ENCODE peak calls at places on chromosomes 2 and 18, in five cellular contexts. Q is PC-9, C is cardiac muscle cell, B is RWPE2, X is heart right ventricle. G is an unnamed sample.

GRCh38 chr2:130764035-130764820 is 8.9 kb downstream of the AMER3 start:
- DNase-seq in Q (no peak), C (no peak), B (no peak), X (no peak), G (no peak)

GRCh38 chr2:130373808-130374365 is 18.0 kb downstream of the PTPN18 start:
- DNase-seq in Q (no peak), C (no peak), B (no peak), X (no peak), G (no peak)

GRCh38 chr2:26683583-26683982 is 8.9 kb upstream of the KCNK3 start:
- DNase-seq in Q (no peak), C (no peak), B (peak; percentile 42), X (no peak), G (no peak)

GRCh38 chr2:85187069-85187468 is 53.9 kb downstream of the TCF7L1 start:
- DNase-seq in Q (no peak), C (no peak), B (no peak), X (no peak), G (no peak)

GRCh38 chr18:3245853-3246635 is 1.6 kb upstream of the MYL12A start:
- DNase-seq in Q (peak; percentile 79), C (peak; percentile 93), B (peak; percentile 84), X (peak; percentile 88), G (no peak)

GRCh38 chr2:160715428-160715827 is 221.8 kb upstream of the RBMS1 start:
- DNase-seq in Q (no peak), C (peak; percentile 44), B (no peak), X (no peak), G (no peak)

GRCh38 chr2:12318427-12319057 is 398.2 kb upstream of the TRIB2 start:
- DNase-seq in Q (peak; percentile 93), C (no peak), B (no peak), X (no peak), G (peak; percentile 96)

GRCh38 chr2:205868773-205869333 is 186.6 kb downstream of the NRP2 start:
- DNase-seq in Q (no peak), C (peak; percentile 83), B (no peak), X (no peak), G (no peak)

GRCh38 chr18:56407631-56408030 is 230.8 kb downstream of the TXNL1 start:
- DNase-seq in Q (no peak), C (no peak), B (no peak), X (no peak), G (no peak)
- H3K4me3 ChIP-seq in Q (no peak overlapping the region), C (no peak overlapping the region), B (no peak overlapping the region), X (no peak overlapping the region), G (no peak overlapping the region)

GRCh38 chr2:236858661-236859060 is 227.0 kb upstream of the COPS8 start:
- DNase-seq in Q (no peak), C (no peak), B (no peak), X (no peak), G (no peak)
- TF ChIP-seq CTCF in Q (no peak), C (no peak), B (no peak), X (no peak), G (no peak)

DNA sequence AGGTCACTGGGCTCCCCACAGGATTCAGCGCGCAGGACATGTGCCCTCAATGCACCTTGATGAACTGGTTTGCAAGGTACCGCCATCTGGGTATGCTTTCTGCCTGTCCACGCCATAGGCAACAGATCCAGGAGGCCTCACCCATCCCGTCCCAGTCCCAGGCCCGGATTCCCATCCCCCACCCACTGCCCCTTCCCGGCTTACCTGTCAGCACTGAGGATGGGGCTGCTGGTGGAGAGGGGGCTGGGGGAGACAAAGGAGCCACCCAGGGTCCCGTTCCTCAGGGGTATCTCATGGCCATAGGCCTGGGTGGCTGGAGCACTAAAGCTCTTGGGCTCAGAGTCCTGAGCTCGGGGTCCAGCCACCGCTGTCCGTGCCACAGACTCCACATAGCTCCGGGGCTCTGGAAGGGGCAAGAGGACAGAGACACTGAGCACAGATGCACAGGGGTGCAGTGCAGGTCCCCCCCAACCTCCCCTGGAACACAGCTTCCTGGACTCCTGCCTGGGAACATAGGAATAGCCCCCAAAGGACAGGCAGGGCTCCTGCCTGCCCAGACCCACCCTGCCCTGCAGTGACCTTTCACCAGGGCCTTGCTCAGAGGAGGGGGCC is 181.2 kb downstream of the TNS1 start:
- DNase-seq in Q (no peak), C (no peak), B (no peak), X (no peak), G (no peak)
- H3K36me3 ChIP-seq in Q (no peaks in the 10 kb centered on the region), C (peaks cover 9% of the 10 kb centered on the region), B (no peaks in the 10 kb centered on the region), X (peaks cover 88% of the 10 kb centered on the region), G (peaks cover 43% of the 10 kb centered on the region)

GRCh38 chr18:5175378-5175777 is 21.7 kb downstream of the AKAIN1 start:
- DNase-seq in Q (no peak), C (no peak), B (no peak), X (no peak), G (no peak)
- H3K4me3 ChIP-seq in Q (no peak overlapping the region), C (no peak overlapping the region), B (no peak overlapping the region), X (no peak overlapping the region), G (no peak overlapping the region)

GRCh38 chr2:98875746-98876145 is 60.3 kb downstream of the CRACDL start:
- DNase-seq in Q (no peak), C (no peak), B (no peak), X (no peak), G (no peak)

GRCh38 chr2:98875081-98875728 is 60.8 kb downstream of the CRACDL start:
- DNase-seq in Q (no peak), C (no peak), B (no peak), X (no peak), G (no peak)

GRCh38 chr2:98880266-98881152 is 55.5 kb downstream of the CRACDL start:
- DNase-seq in Q (no peak), C (no peak), B (no peak), X (no peak), G (no peak)

GRCh38 chr2:98874186-98874689 is 61.8 kb downstream of the CRACDL start:
- DNase-seq in Q (no peak), C (no peak), B (no peak), X (no peak), G (no peak)

GRCh38 chr2:98876741-98877140 is 59.3 kb downstream of the CRACDL start:
- DNase-seq in Q (no peak), C (no peak), B (no peak), X (no peak), G (no peak)
- TF ChIP-seq CTCF in Q (no peak), C (no peak), B (no peak), X (no peak), G (no peak)

GRCh38 chr2:32384529-32384928 is 27.7 kb downstream of the BIRC6 start:
- DNase-seq in Q (no peak), C (peak; percentile 15), B (no peak), X (no peak), G (no peak)
- H3K36me3 ChIP-seq in Q (peaks cover 55% of the 10 kb centered on the region), C (peaks cover 33% of the 10 kb centered on the region), B (peaks cover 79% of the 10 kb centered on the region), X (peaks cover 96% of the 10 kb centered on the region), G (peaks cover 3% of the 10 kb centered on the region)

DNA sequence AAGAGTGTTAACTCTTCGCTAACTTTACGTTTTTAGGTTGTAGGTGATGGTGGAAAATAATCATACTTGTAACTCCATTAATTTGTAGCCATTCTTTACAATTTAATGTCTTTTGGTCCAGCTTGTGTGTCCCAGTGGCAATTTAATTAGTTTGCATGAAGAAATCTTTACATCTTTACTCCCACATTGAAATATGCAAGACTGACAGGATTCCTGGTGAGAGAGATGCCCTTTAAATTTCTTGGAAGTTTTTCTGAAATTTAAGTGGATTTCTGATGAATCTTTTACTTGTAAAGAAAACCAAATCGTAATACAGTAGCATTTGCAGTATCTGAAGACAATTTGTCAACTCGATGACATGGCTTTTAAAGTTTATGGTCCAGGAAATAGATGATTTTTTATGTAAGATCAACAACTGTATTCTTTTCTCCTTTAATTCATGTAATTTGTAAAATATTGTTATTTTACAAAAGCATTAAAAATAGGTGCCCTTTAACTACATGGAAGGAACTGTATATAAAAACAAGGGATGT is 3.0 kb downstream of the PHLPP1 start:
- DNase-seq in Q (no peak), C (no peak), B (no peak), X (no peak), G (no peak)
- H3K4me3 ChIP-seq in Q (peak overlapping the region; percentile 61), C (peak overlapping the region; percentile 76), B (peak overlapping the region; percentile 89), X (peak overlapping the region; percentile 76), G (no peak overlapping the region)